ENCODE peak calls at places on chromosomes 11 and 22, in four cellular contexts. T, J, B and I are unnamed samples.

GRCh38 chr11:118343981-118344521 is at the start of gene CD3G:
- DNase-seq in B (peak; percentile 88), T (peak; percentile 53), J (no peak), I (no peak)

GRCh38 chr22:49021097-49021925 is 806.4 kb downstream of the BRD1 start:
- DNase-seq in J (peak; percentile 15), T (no peak), B (peak; percentile 48), I (peak; percentile 74)

GRCh38 chr11:124405611-124406010 is 6.8 kb upstream of the OR8B3 start:
- DNase-seq in T (no peak), B (no peak), J (no peak), I (no peak)

GRCh38 chr11:5712507-5712906 is 22.9 kb downstream of the TRIM22 start:
- DNase-seq in J (no peak), B (no peak), T (no peak), I (no peak)

GRCh38 chr11:2655320-2655719 is 44.5 kb downstream of the KCNQ1OT1 start:
- DNase-seq in T (no peak), B (no peak), J (no peak), I (no peak)

GRCh38 chr11:128469220-128469619 is 118.1 kb downstream of the ETS1 start:
- DNase-seq in T (no peak), B (peak; percentile 73), J (no peak), I (no peak)

GRCh38 chr11:120337896-120338840 is 2.0 kb downstream of the ARHGEF12 start:
- DNase-seq in B (no peak), T (no peak), J (no peak), I (no peak)

GRCh38 chr11:102792604-102793003 is 5.4 kb downstream of the MMP1 start:
- DNase-seq in T (no peak), B (no peak), J (no peak), I (no peak)

GRCh38 chr11:64385953-64386704 is 27.2 kb downstream of the RPS6KA4 start:
- DNase-seq in B (no peak), J (no peak), T (no peak), I (no peak)

GRCh38 chr11:130244851-130245250 is 69.9 kb downstream of the ZBTB44 start:
- DNase-seq in B (no peak), T (no peak), J (no peak), I (no peak)

GRCh38 chr11:43738600-43739409 is 58.3 kb downstream of the HSD17B12 start:
- DNase-seq in J (no peak), T (no peak), B (no peak), I (no peak)

GRCh38 chr22:21632237-21632895 is at the start of gene CCDC116:
- DNase-seq in J (no peak), B (peak; percentile 89), T (no peak), I (peak; percentile 87)

GRCh38 chr11:88174627-88175003 is 628 bp downstream of the RAB38 start:
- DNase-seq in J (peak; percentile 68), B (peak; percentile 66), T (no peak), I (peak; percentile 93)

GRCh38 chr11:125273519-125274000 is 109.0 kb downstream of the PKNOX2 start:
- DNase-seq in T (no peak), J (no peak), B (no peak), I (no peak)

GRCh38 chr22:28820885-28821284 is 20.5 kb upstream of the XBP1 start:
- DNase-seq in T (no peak), J (no peak), B (no peak), I (no peak)